ENCODE peak calls at places on chromosome 18, in four cellular contexts. K, X, L and N are unnamed samples.

GRCh38 chr18:58205087-58205779 is 161.2 kb downstream of the NEDD4L start:
- DNase-seq in K (peak), X (peak), L (peak), N (peak)

GRCh38 chr18:57077786-57078552 is 68.9 kb upstream of the BOD1L2 start:
- DNase-seq in X (no peak), K (no peak), L (no peak), N (no peak)

GRCh38 chr18:56522826-56523225 is 115.6 kb downstream of the TXNL1 start:
- DNase-seq in K (peak), L (no peak), X (no peak), N (no peak)

GRCh38 chr18:28439870-28440269 is 262.9 kb upstream of the CDH2 start:
- DNase-seq in K (peak), X (no peak), L (peak), N (peak)

GRCh38 chr18:54950221-54950620 is 9.0 kb downstream of the CCDC68 start:
- DNase-seq in L (no peak), X (no peak), K (no peak), N (peak)

GRCh38 chr18:907880-908512 is 3.3 kb downstream of the ADCYAP1 start:
- DNase-seq in L (no peak), K (no peak), X (no peak), N (no peak)

GRCh38 chr18:40413160-40413559 is 1541.9 kb upstream of the PIK3C3 start:
- DNase-seq in X (peak), L (no peak), K (peak), N (peak)

GRCh38 chr18:40485318-40485717 is 1469.7 kb upstream of the PIK3C3 start:
- DNase-seq in X (peak), K (peak), L (peak), N (peak)

GRCh38 chr18:63342206-63342605 is 22.6 kb upstream of the BCL2 start:
- DNase-seq in L (peak), X (no peak), K (peak), N (peak)

GRCh38 chr18:26741041-26741440 is 124.5 kb downstream of the AQP4 start:
- DNase-seq in L (no peak), K (peak), X (peak), N (peak)

GRCh38 chr18:25726278-25726677 is 364.1 kb downstream of the SS18 start:
- DNase-seq in K (peak), L (no peak), X (peak), N (no peak)

GRCh38 chr18:22179174-22179573 is 9.8 kb downstream of the GATA6 start:
- DNase-seq in X (no peak), K (no peak), L (no peak), N (peak)

GRCh38 chr18:939167-939566 is 34.5 kb downstream of the ADCYAP1 start:
- DNase-seq in K (no peak), L (no peak), X (no peak), N (peak)

GRCh38 chr18:57898506-57899124 is 95.5 kb upstream of the ATP8B1 start:
- DNase-seq in K (peak), X (peak), L (peak), N (peak)

GRCh38 chr18:76640438-76640837 is 145.4 kb upstream of the ZNF516 start:
- DNase-seq in L (no peak), X (no peak), K (no peak), N (no peak)

GRCh38 chr18:48994044-48994651 is 43.4 kb upstream of the SMAD7 start:
- DNase-seq in L (peak), X (peak), K (peak), N (peak)

GRCh38 chr18:59853380-59853779 is 46.4 kb upstream of the PMAIP1 start:
- DNase-seq in L (no peak), X (no peak), K (no peak), N (no peak)

GRCh38 chr18:492451-492850 is 8.1 kb downstream of the COLEC12 start:
- DNase-seq in X (no peak), L (no peak), K (peak), N (no peak)

GRCh38 chr18:22185298-22185697 is 15.9 kb downstream of the GATA6 start:
- DNase-seq in L (no peak), K (no peak), X (no peak), N (no peak)

GRCh38 chr18:79611040-79611681 is 68.4 kb upstream of the CTDP1 start:
- DNase-seq in X (no peak), L (peak), K (peak), N (peak)

GRCh38 chr18:56716692-56717146 is 65.6 kb downstream of the WDR7 start:
- DNase-seq in K (no peak), L (no peak), X (no peak), N (no peak)

GRCh38 chr18:23958036-23958435 is 56.5 kb upstream of the TTC39C start:
- DNase-seq in K (peak), X (no peak), L (no peak), N (no peak)

GRCh38 chr18:48393776-48394175 is 15.4 kb downstream of the ZBTB7C start:
- DNase-seq in X (no peak), K (no peak), L (no peak), N (no peak)

GRCh38 chr18:48133675-48134251 is 203.3 kb upstream of the SMAD2 start:
- DNase-seq in K (no peak), X (no peak), L (no peak), N (peak)

GRCh38 chr18:49017813-49018552 is 67.2 kb upstream of the SMAD7 start:
- DNase-seq in X (no peak), K (no peak), L (no peak), N (no peak)

GRCh38 chr18:64094210-64094609 is 54.7 kb downstream of the LINC00305 start:
- DNase-seq in K (no peak), X (no peak), L (no peak), N (no peak)

GRCh38 chr18:6633370-6633769 is 96.1 kb upstream of the ARHGAP28 start:
- DNase-seq in K (no peak), X (no peak), L (no peak), N (no peak)

GRCh38 chr18:24488824-24489493 is 28.5 kb downstream of the HRH4 start:
- DNase-seq in L (peak), K (peak), X (no peak), N (peak)

GRCh38 chr18:53887447-53887846 is 337.0 kb downstream of the MBD2 start:
- DNase-seq in X (no peak), L (no peak), K (no peak), N (no peak)

GRCh38 chr18:41965856-41966255 is 10.8 kb downstream of the PIK3C3 start:
- DNase-seq in L (no peak), K (no peak), X (no peak), N (no peak)

GRCh38 chr18:9334351-9335254 is at the start of gene TWSG1:
- DNase-seq in X (peak), K (peak), L (peak), N (peak)

GRCh38 chr18:9336827-9337226 is 2.3 kb downstream of the TWSG1 start:
- DNase-seq in X (no peak), L (no peak), K (no peak), N (no peak)

GRCh38 chr18:9333441-9334350 is 877 bp upstream of the TWSG1 start:
- DNase-seq in K (no peak), L (no peak), X (peak), N (no peak)

GRCh38 chr18:9337875-9338274 is 3.3 kb downstream of the TWSG1 start:
- DNase-seq in X (no peak), L (no peak), K (peak), N (peak)

GRCh38 chr18:9335255-9336045 is 877 bp downstream of the TWSG1 start:
- DNase-seq in X (no peak), K (peak), L (peak), N (no peak)
- TF ChIP-seq CTCF in X (no peak), K (no peak), L (no peak), N (no peak)

DNA sequence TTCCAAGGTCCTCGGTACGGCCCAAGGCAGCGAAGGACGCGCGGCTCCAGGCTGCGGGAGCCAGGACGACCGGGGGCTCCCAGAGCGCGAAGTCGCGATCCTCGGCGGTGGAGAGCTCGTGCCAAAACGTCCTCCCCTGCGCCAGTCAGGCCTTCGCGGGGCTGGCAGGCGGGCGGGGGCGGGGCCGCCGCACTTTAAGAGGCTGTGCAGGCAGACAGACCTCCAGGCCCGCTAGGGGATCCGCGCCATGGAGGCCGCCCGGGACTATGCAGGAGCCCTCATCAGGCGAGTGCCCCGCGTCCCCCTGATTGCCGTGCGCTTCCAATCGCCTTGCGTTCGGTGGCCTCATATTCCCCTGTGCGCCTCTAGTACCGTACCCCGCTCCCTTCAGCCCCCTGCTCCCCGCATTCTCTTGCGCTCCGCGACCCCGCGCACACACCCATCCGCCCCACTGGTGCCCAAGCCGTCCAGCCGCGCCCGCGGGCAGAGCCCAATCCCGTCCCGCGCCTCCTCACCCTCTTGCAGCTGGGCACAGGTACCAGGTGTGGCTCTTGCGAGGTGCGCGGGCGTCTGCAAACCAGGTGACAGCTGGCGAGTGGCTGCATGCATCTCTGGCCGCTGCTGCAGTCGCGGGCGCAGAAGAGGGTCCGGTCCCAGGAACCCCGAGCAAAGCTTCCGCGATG is at the start of gene CIDEA:
- DNase-seq in L (peak), X (peak), K (no peak), N (peak)
- H3K4me3 ChIP-seq in L (peak), X (peak), K (no peak), N (peak)

GRCh38 chr18:12841070-12841469 is 43.0 kb downstream of the PTPN2 start:
- DNase-seq in X (no peak), L (no peak), K (no peak), N (peak)
- TF ChIP-seq CTCF in X (no peak), L (no peak), K (no peak), N (peak)

GRCh38 chr18:3306391-3306790 is 44.5 kb downstream of the MYL12B start:
- DNase-seq in L (no peak), X (no peak), K (peak), N (peak)
- H3K4me3 ChIP-seq in L (no peak), X (no peak), K (no peak), N (no peak)

GRCh38 chr18:32889620-32890593 is 117.1 kb upstream of the KLHL14 start:
- DNase-seq in L (no peak), X (no peak), K (no peak), N (no peak)

GRCh38 chr18:32896781-32897547 is 124.1 kb upstream of the KLHL14 start:
- DNase-seq in K (peak), X (no peak), L (peak), N (no peak)

GRCh38 chr18:32891130-32891529 is 118.3 kb upstream of the KLHL14 start:
- DNase-seq in L (no peak), K (no peak), X (no peak), N (no peak)

GRCh38 chr18:32891797-32892196 is 119.0 kb upstream of the KLHL14 start:
- DNase-seq in X (no peak), L (peak), K (no peak), N (peak)

DNA sequence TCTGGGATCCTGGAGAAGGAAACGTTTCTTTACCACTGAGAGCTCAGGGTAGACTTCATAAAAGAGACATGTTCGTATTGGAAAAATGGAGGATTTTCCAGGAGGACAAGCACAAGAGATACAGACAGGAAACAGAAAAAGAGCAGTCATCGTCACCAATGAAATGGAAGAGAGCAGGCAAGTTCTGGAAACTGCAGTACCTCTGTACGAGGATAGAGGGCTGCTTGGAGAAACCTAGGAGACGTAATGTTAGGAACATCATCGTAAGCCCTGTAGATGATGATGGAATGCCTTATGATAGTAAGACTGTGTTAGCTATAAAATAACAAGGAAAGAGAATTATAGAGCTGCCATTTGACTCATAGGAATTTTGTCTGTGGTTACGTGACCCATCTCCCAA is 121.1 kb upstream of the KLHL14 start:
- DNase-seq in K (peak), X (no peak), L (no peak), N (peak)
- TF ChIP-seq CTCF in K (peak), X (no peak), L (no peak), N (peak)

GRCh38 chr18:29660777-29661176 is 1381.8 kb downstream of the DSC3 start:
- DNase-seq in X (no peak), K (no peak), L (no peak), N (no peak)

GRCh38 chr18:29664278-29665021 is 1378.1 kb downstream of the DSC3 start:
- DNase-seq in K (no peak), L (no peak), X (no peak), N (peak)

GRCh38 chr18:29661924-29662323 is 1380.6 kb downstream of the DSC3 start:
- DNase-seq in X (no peak), K (no peak), L (no peak), N (no peak)
- H3K4me3 ChIP-seq in X (no peak), K (no peak), L (no peak), N (no peak)

GRCh38 chr18:8049147-8049546 is 482.0 kb downstream of the PTPRM start:
- DNase-seq in K (peak), L (peak), X (no peak), N (peak)

GRCh38 chr18:8045160-8045885 is 478.2 kb downstream of the PTPRM start:
- DNase-seq in X (no peak), K (peak), L (no peak), N (no peak)

GRCh38 chr18:8046421-8046820 is 479.3 kb downstream of the PTPRM start:
- DNase-seq in X (no peak), K (no peak), L (no peak), N (no peak)

GRCh38 chr18:8044004-8044403 is 476.9 kb downstream of the PTPRM start:
- DNase-seq in L (no peak), K (no peak), X (no peak), N (no peak)

GRCh38 chr18:8045890-8046289 is 478.8 kb downstream of the PTPRM start:
- DNase-seq in L (no peak), K (peak), X (no peak), N (peak)
- TF ChIP-seq CTCF in L (no peak), K (no peak), X (no peak), N (no peak)